ENCODE peak calls at places on chromosomes 4 and X, in ten cellular contexts. X is ascending aorta; P is T-helper 2 cell; R is central memory CD4-positive, alpha-beta T cell; N is BJ; A is foreskin keratinocyte; H is pancreas; E is anterior cingulate cortex; B is activated gamma-delta T cell treated with Interleukin-2 at 50 U/mL for 16 hours; T is left lung. S is an unnamed sample.

GRCh38 chr4:1376391-1376840 is 29.4 kb downstream of the UVSSA start:
- DNase-seq in X (no peak), P (no peak), R (no peak), N (no peak), A (no peak), H (no peak), E (no peak), B (no peak), T (peak), S (no peak)

GRCh38 chr4:56348582-56348981 is 38.7 kb downstream of the AASDH start:
- DNase-seq in X (no peak), P (no peak), R (no peak), N (no peak), A (no peak), H (no peak), E (peak), B (no peak), T (no peak), S (no peak)

GRCh38 chrX:96833333-96833732 is 50.4 kb upstream of the RPA4 start:
- DNase-seq in X (no peak), P (no peak), R (no peak), N (no peak), A (no peak), H (no peak), E (no peak), B (no peak), T (no peak), S (no peak)

GRCh38 chr4:7842384-7843279 is 97.0 kb downstream of the AFAP1 start:
- DNase-seq in X (peak), P (no peak), R (no peak), N (peak), A (peak), H (peak), E (no peak), B (no peak), T (no peak), S (no peak)

GRCh38 chrX:118655561-118656246 is 71.7 kb upstream of the IL13RA1 start:
- DNase-seq in X (no peak), P (no peak), R (no peak), N (no peak), A (peak), H (no peak), E (no peak), B (no peak), T (no peak), S (no peak)

GRCh38 chrX:132266583-132267355 is 47.5 kb upstream of the RAP2C start:
- DNase-seq in X (no peak), P (no peak), R (no peak), N (no peak), A (peak), H (no peak), E (no peak), B (no peak), T (no peak), S (no peak)

GRCh38 chr4:113725963-113726362 is 35.6 kb downstream of the CAMK2D start:
- DNase-seq in X (no peak), P (no peak), R (no peak), N (no peak), A (no peak), H (no peak), E (no peak), B (no peak), T (no peak), S (no peak)

GRCh38 chr4:3251691-3252479 is 2.9 kb downstream of the MSANTD1 start:
- DNase-seq in X (no peak), P (no peak), R (no peak), N (no peak), A (no peak), H (peak), E (no peak), B (peak), T (peak), S (no peak)

GRCh38 chr4:67465032-67465762 is 80.1 kb downstream of the CENPC start:
- DNase-seq in X (no peak), P (no peak), R (no peak), N (no peak), A (no peak), H (no peak), E (peak), B (no peak), T (no peak), S (no peak)

GRCh38 chrX:24229967-24230366 is 80.4 kb downstream of the ZFX start:
- DNase-seq in X (no peak), P (no peak), R (no peak), N (no peak), A (no peak), H (peak), E (no peak), B (no peak), T (no peak), S (no peak)

GRCh38 chrX:129043138-129043537 is 480.2 kb downstream of the SMARCA1 start:
- DNase-seq in X (no peak), P (no peak), R (no peak), N (no peak), A (no peak), H (no peak), E (no peak), B (no peak), T (no peak), S (no peak)

GRCh38 chr4:54658321-54659093 is 750 bp downstream of the KIT start:
- DNase-seq in X (no peak), P (no peak), R (peak), N (no peak), A (peak), H (peak), E (peak), B (peak), T (peak), S (peak)

GRCh38 chr4:152831416-152831815 is 51.7 kb downstream of the ARFIP1 start:
- DNase-seq in X (no peak), P (no peak), R (no peak), N (no peak), A (peak), H (no peak), E (no peak), B (no peak), T (no peak), S (no peak)

GRCh38 chr4:146143888-146144287 is 31.6 kb upstream of the LSM6 start:
- DNase-seq in X (no peak), P (no peak), R (no peak), N (no peak), A (peak), H (no peak), E (no peak), B (no peak), T (no peak), S (no peak)

GRCh38 chrX:3522016-3522690 is 175.7 kb upstream of the MXRA5 start:
- DNase-seq in X (no peak), P (no peak), R (no peak), N (peak), A (no peak), H (no peak), E (no peak), B (no peak), T (no peak), S (no peak)

GRCh38 chr4:133152330-133152791 is 3.3 kb downstream of the PCDH10 start:
- DNase-seq in X (no peak), P (no peak), R (no peak), N (no peak), A (peak), H (no peak), E (no peak), B (no peak), T (peak), S (peak)